ENCODE peak calls at places on chromosome 2, in five cellular contexts. Q, C, M, V and O are unnamed samples.

GRCh38 chr2:127410871-127411396 is 7.3 kb upstream of the PROC start:
- DNase-seq in V (no peak), M (peak; percentile 56), Q (no peak), C (no peak), O (no peak)

GRCh38 chr2:160751021-160751420 is 257.4 kb upstream of the RBMS1 start:
- DNase-seq in C (no peak), V (no peak), Q (no peak), M (peak; percentile 64), O (no peak)

GRCh38 chr2:230266654-230267053 is 41.1 kb downstream of the SP140 start:
- DNase-seq in M (peak; percentile 1), C (no peak), V (no peak), Q (no peak), O (no peak)

GRCh38 chr2:85628658-85629057 is 12.7 kb downstream of the USP39 start:
- DNase-seq in Q (no peak), M (no peak), C (no peak), V (no peak), O (no peak)

GRCh38 chr2:180739070-180739469 is 241.3 kb upstream of the UBE2E3 start:
- DNase-seq in M (no peak), Q (no peak), V (no peak), C (no peak), O (no peak)

GRCh38 chr2:25740810-25741381 is 67.5 kb upstream of the DTNB start:
- DNase-seq in Q (no peak), V (no peak), C (no peak), M (no peak), O (no peak)

GRCh38 chr2:72887836-72888437 is 729 bp downstream of the SPR start:
- DNase-seq in Q (peak; percentile 83), C (peak; percentile 95), M (peak; percentile 84), V (peak; percentile 93), O (peak; percentile 48)

GRCh38 chr2:54657664-54658083 is 65.8 kb upstream of the EML6 start:
- DNase-seq in V (peak; percentile 62), Q (peak; percentile 56), C (peak; percentile 71), M (peak; percentile 39), O (no peak)

GRCh38 chr2:216474925-216475670 is 23.5 kb upstream of the RPL37A start:
- DNase-seq in M (no peak), C (no peak), Q (no peak), V (no peak), O (no peak)

GRCh38 chr2:224941958-224942357 is 100.3 kb downstream of the DOCK10 start:
- DNase-seq in V (peak; percentile 36), M (no peak), C (no peak), Q (no peak), O (no peak)

GRCh38 chr2:121202541-121203310 is 82.3 kb downstream of the TFCP2L1 start:
- DNase-seq in V (no peak), C (peak; percentile 72), Q (no peak), M (no peak), O (no peak)

GRCh38 chr2:20514596-20515269 is 67.9 kb downstream of the RHOB start:
- DNase-seq in C (no peak), Q (no peak), V (peak; percentile 33), M (peak; percentile 98), O (no peak)

GRCh38 chr2:151251012-151251411 is 10.7 kb downstream of the RBM43 start:
- DNase-seq in Q (no peak), V (no peak), M (peak; percentile 92), C (no peak), O (no peak)

GRCh38 chr2:28577796-28578680 is 82.2 kb downstream of the PLB1 start:
- DNase-seq in Q (no peak), V (no peak), C (no peak), M (no peak), O (no peak)

GRCh38 chr2:129456681-129457080 is 522.8 kb upstream of the RAB6C start:
- DNase-seq in C (no peak), M (no peak), V (no peak), Q (no peak), O (no peak)

GRCh38 chr2:144331652-144332355 is 188.1 kb downstream of the ZEB2 start:
- DNase-seq in V (peak; percentile 58), C (peak; percentile 68), Q (no peak), M (no peak), O (peak; percentile 76)

GRCh38 chr2:85648619-85649018 is 19.4 kb downstream of the SFTPB start:
- DNase-seq in C (no peak), M (peak; percentile 70), V (no peak), Q (peak; percentile 33), O (no peak)

GRCh38 chr2:69483024-69483423 is 45.8 kb upstream of the NFU1 start:
- DNase-seq in M (no peak), V (no peak), Q (no peak), C (no peak), O (no peak)

GRCh38 chr2:203338322-203338721 is 10.1 kb downstream of the ABI2 start:
- DNase-seq in V (no peak), Q (no peak), M (no peak), C (no peak), O (no peak)

GRCh38 chr2:210442869-210443268 is 33.7 kb downstream of the LANCL1 start:
- DNase-seq in C (no peak), M (no peak), Q (no peak), V (no peak), O (no peak)

GRCh38 chr2:222613715-222614331 is 42.1 kb downstream of the FARSB start:
- DNase-seq in M (peak; percentile 66), C (no peak), V (peak; percentile 31), Q (peak; percentile 30), O (no peak)

GRCh38 chr2:176133366-176133765 is 3.9 kb downstream of the HOXD8 start:
- DNase-seq in V (no peak), Q (no peak), M (no peak), C (no peak), O (no peak)

GRCh38 chr2:109409347-109410020 is 204.3 kb downstream of the SEPTIN10 start:
- DNase-seq in Q (no peak), M (no peak), C (no peak), V (no peak), O (no peak)

GRCh38 chr2:1728821-1729220 is 15.5 kb downstream of the PXDN start:
- DNase-seq in V (peak; percentile 74), M (peak; percentile 62), C (peak; percentile 31), Q (peak; percentile 68), O (no peak)

GRCh38 chr2:127162261-127163089 is 55.5 kb upstream of the BIN1 start:
- DNase-seq in C (no peak), M (no peak), Q (no peak), V (no peak), O (no peak)

GRCh38 chr2:127086800-127087737 is 19.9 kb downstream of the BIN1 start:
- DNase-seq in Q (peak; percentile 60), V (peak; percentile 82), M (peak; percentile 88), C (no peak), O (no peak)

GRCh38 chr2:89780318-89780717 is 1088.8 kb downstream of the RPIA start:
- DNase-seq in M (no peak), V (no peak), Q (no peak), C (no peak), O (no peak)
- H3K9me3 ChIP-seq in M (peaks cover 53% of the 10 kb centered on the region), V (peaks cover 100% of the 10 kb centered on the region), Q (peaks cover 3% of the 10 kb centered on the region), C (peaks cover 24% of the 10 kb centered on the region), O (peaks cover 11% of the 10 kb centered on the region)

GRCh38 chr2:195932-196331 is 67.9 kb downstream of the SH3YL1 start:
- DNase-seq in Q (no peak), V (no peak), C (no peak), M (no peak), O (no peak)
- H3K9me3 ChIP-seq in Q (no peaks in the 10 kb centered on the region), V (peaks cover 7% of the 10 kb centered on the region), C (no peaks in the 10 kb centered on the region), M (peaks cover 22% of the 10 kb centered on the region), O (no peaks in the 10 kb centered on the region)

DNA sequence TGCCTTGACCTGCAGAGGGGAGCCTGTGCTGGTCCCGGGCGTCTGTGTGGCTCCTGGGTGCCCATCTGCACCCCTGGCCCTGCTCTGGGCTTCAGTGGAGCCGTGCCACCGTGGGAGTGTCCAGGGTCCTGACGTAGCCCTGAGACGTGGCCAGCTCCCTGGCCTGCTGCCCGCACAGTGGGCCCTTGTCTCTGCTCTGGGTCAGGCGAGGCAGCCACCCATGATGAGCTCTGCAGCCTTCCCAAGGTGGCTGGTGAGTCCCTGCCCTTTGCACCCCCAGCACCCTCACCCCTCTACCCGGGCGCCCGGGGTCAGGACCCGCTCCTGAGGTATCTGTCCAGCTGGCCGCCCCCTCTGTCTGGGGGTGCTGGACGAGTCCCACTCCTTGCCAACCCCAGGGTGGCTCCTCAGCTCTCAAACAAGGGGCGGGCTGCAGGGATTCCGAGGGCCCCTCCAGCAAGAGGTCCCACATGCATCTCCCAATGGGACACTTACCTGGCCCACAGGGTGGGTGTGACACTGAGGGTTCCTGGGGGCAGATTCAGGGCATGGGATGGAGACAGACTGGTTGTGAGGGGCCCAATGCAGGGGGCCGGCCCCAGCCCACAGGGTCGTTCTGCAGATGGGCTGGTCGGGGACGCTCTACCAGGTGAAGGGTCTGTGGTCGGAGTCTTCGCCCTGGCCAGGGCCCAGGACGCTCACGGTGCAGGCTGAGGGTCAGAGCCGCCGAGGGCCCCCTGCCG is 2.4 kb downstream of the NEU4 start:
- DNase-seq in V (no peak), Q (no peak), M (no peak), C (peak; percentile 18), O (no peak)
- H3K9me3 ChIP-seq in V (no peaks in the 10 kb centered on the region), Q (no peaks in the 10 kb centered on the region), M (no peaks in the 10 kb centered on the region), C (no peaks in the 10 kb centered on the region), O (no peaks in the 10 kb centered on the region)

GRCh38 chr2:106011380-106011779 is 182.7 kb downstream of the UXS1 start:
- DNase-seq in M (no peak), V (no peak), C (no peak), Q (no peak), O (no peak)

GRCh38 chr2:106012591-106013347 is 181.3 kb downstream of the UXS1 start:
- DNase-seq in V (no peak), M (no peak), C (no peak), Q (no peak), O (no peak)

GRCh38 chr2:106010818-106011355 is 183.2 kb downstream of the UXS1 start:
- DNase-seq in C (no peak), Q (no peak), V (no peak), M (no peak), O (no peak)

GRCh38 chr2:106011993-106012392 is 182.1 kb downstream of the UXS1 start:
- DNase-seq in M (no peak), Q (no peak), V (no peak), C (no peak), O (no peak)

GRCh38 chr2:106009096-106009495 is 185.0 kb downstream of the UXS1 start:
- DNase-seq in Q (no peak), C (no peak), V (no peak), M (no peak), O (no peak)
- H3K9me3 ChIP-seq in Q (no peaks in the 10 kb centered on the region), C (no peaks in the 10 kb centered on the region), V (no peaks in the 10 kb centered on the region), M (no peaks in the 10 kb centered on the region), O (peaks cover 9% of the 10 kb centered on the region)

GRCh38 chr2:71291398-71291797 is 40.2 kb upstream of the ZNF638 start:
- DNase-seq in M (no peak), Q (no peak), V (no peak), C (no peak), O (no peak)

GRCh38 chr2:71282493-71282892 is 49.1 kb upstream of the ZNF638 start:
- DNase-seq in C (no peak), Q (no peak), M (no peak), V (no peak), O (no peak)

GRCh38 chr2:71283131-71283530 is 48.5 kb upstream of the ZNF638 start:
- DNase-seq in Q (no peak), C (no peak), V (no peak), M (no peak), O (no peak)

GRCh38 chr2:71281950-71282349 is 49.6 kb upstream of the ZNF638 start:
- DNase-seq in Q (no peak), M (no peak), C (no peak), V (no peak), O (no peak)

GRCh38 chr2:71285706-71286105 is 45.9 kb upstream of the ZNF638 start:
- DNase-seq in Q (no peak), V (no peak), C (no peak), M (no peak), O (no peak)
- H3K9me3 ChIP-seq in Q (no peaks in the 10 kb centered on the region), V (no peaks in the 10 kb centered on the region), C (no peaks in the 10 kb centered on the region), M (no peaks in the 10 kb centered on the region), O (no peaks in the 10 kb centered on the region)